ENCODE peak calls at places on chromosomes 7 and 10, in nine cellular contexts. D is activated T-helper 1 cell treated with Interleukin-2 at 50 U/mL for 16 hours; G is stimulated activated CD8-positive, alpha-beta memory T cell treated with anti-CD3 and anti-CD28 coated beads, Interleukin-15, amount 100 ng/mL, for 48 hours; O is IMR-90; E is NCI-H1105; I is AG08396; N is HTR-8/SVneo; B is astrocyte of the spinal cord; Y is AG09319. S is an unnamed sample.

GRCh38 chr7:75688200-75689136 is 50.3 kb downstream of the HIP1 start:
- DNase-seq in D (no peak), G (no peak), O (no peak), E (peak), I (no peak), N (no peak), B (no peak), Y (no peak), S (no peak)

GRCh38 chr10:59098811-59099452 is 77.5 kb upstream of the PHYHIPL start:
- DNase-seq in D (no peak), G (no peak), O (peak), E (no peak), I (no peak), N (no peak), B (peak), Y (no peak), S (no peak)

GRCh38 chr10:126216221-126216701 is 172.0 kb downstream of the ADAM12 start:
- DNase-seq in D (no peak), G (no peak), O (peak), E (no peak), I (no peak), N (peak), B (peak), Y (no peak), S (no peak)

GRCh38 chr7:159031135-159031701 is 113.4 kb downstream of the VIPR2 start:
- DNase-seq in D (no peak), G (no peak), O (no peak), E (no peak), I (no peak), N (no peak), B (no peak), Y (no peak), S (no peak)

GRCh38 chr7:156560075-156560474 is 80.5 kb upstream of the RNF32 start:
- DNase-seq in D (no peak), G (no peak), O (no peak), E (no peak), I (no peak), N (no peak), B (no peak), Y (no peak), S (no peak)

GRCh38 chr7:99390941-99391602 is 16.5 kb downstream of the ARPC1B start:
- DNase-seq in D (no peak), G (no peak), O (no peak), E (no peak), I (no peak), N (no peak), B (no peak), Y (no peak), S (no peak)

GRCh38 chr7:46291064-46291463 is 370.0 kb upstream of the IGFBP3 start:
- DNase-seq in D (no peak), G (no peak), O (peak), E (peak), I (peak), N (peak), B (peak), Y (no peak), S (no peak)

GRCh38 chr10:1107679-1108078 is 51.5 kb downstream of the WDR37 start:
- DNase-seq in D (no peak), G (no peak), O (no peak), E (no peak), I (no peak), N (no peak), B (no peak), Y (no peak), S (no peak)

GRCh38 chr7:108525327-108525984 is 479 bp downstream of the PNPLA8 start:
- DNase-seq in D (no peak), G (no peak), O (peak), E (peak), I (peak), N (peak), B (peak), Y (peak), S (peak)

GRCh38 chr7:123995617-123996326 is 37.1 kb downstream of the TMEM229A start:
- DNase-seq in D (no peak), G (no peak), O (no peak), E (no peak), I (no peak), N (no peak), B (no peak), Y (no peak), S (no peak)

GRCh38 chr7:37031571-37032257 is 307.4 kb upstream of the AOAH start:
- DNase-seq in D (no peak), G (peak), O (peak), E (no peak), I (peak), N (peak), B (peak), Y (peak), S (peak)

GRCh38 chr7:44145969-44146897 is 5.1 kb upstream of the MYL7 start:
- DNase-seq in D (peak), G (peak), O (peak), E (no peak), I (peak), N (peak), B (peak), Y (peak), S (peak)

GRCh38 chr10:110893559-110894179 is 21.9 kb downstream of the PDCD4 start:
- DNase-seq in D (no peak), G (no peak), O (peak), E (peak), I (peak), N (no peak), B (peak), Y (no peak), S (no peak)

GRCh38 chr10:33413093-33413442 is 78.6 kb upstream of the NRP1 start:
- DNase-seq in D (no peak), G (no peak), O (no peak), E (no peak), I (no peak), N (no peak), B (peak), Y (no peak), S (no peak)

GRCh38 chr10:49606981-49607535 is 3.1 kb upstream of the SLC18A3 start:
- DNase-seq in D (peak), G (peak), O (peak), E (no peak), I (peak), N (peak), B (peak), Y (peak), S (peak)

GRCh38 chr10:71223365-71224058 is 11.1 kb downstream of the UNC5B start:
- DNase-seq in D (no peak), G (no peak), O (no peak), E (no peak), I (no peak), N (no peak), B (no peak), Y (no peak), S (no peak)

GRCh38 chr7:34463830-34464229 is 194.2 kb upstream of the NPSR1 start:
- DNase-seq in D (no peak), G (no peak), O (no peak), E (no peak), I (no peak), N (no peak), B (no peak), Y (no peak), S (no peak)

GRCh38 chr7:80686576-80686975 is 48.1 kb downstream of the CD36 start:
- DNase-seq in D (no peak), G (no peak), O (peak), E (no peak), I (peak), N (no peak), B (no peak), Y (no peak), S (no peak)

GRCh38 chr7:107902381-107902780 is 11.4 kb downstream of the DLD start:
- DNase-seq in D (no peak), G (no peak), O (no peak), E (no peak), I (no peak), N (no peak), B (no peak), Y (no peak), S (no peak)

GRCh38 chr10:70379581-70380176 is 2.7 kb downstream of the LRRC20 start:
- DNase-seq in D (no peak), G (no peak), O (no peak), E (no peak), I (no peak), N (no peak), B (no peak), Y (no peak), S (no peak)

GRCh38 chr7:66016131-66016461 is 34.1 kb upstream of the GUSB start:
- DNase-seq in D (no peak), G (no peak), O (peak), E (no peak), I (no peak), N (no peak), B (peak), Y (no peak), S (no peak)

S was measured in stimulated activated naive CD4-positive, alpha-beta T cell treated with Interleukin-2 at 50 U/mL for 16 hours.